ENCODE peak calls at places on chromosomes 16 and 17, in nine cellular contexts. R is HFF-Myc; Z is stimulated activated CD4-positive, alpha-beta T cell treated with anti-CD3 and anti-CD28 coated beads, Interleukin-15, amount 100 ng/mL, for 1 hour; U is ascending aorta; A is NCI-H460; M is upper lobe of right lung; Y is SHP77; B is mucosa of descending colon; W is SW480. G is an unnamed sample.

GRCh38 chr16:64648282-64648681 is 473.6 kb downstream of the CDH11 start:
- DNase-seq in R (no peak), Z (no peak), U (no peak), A (no peak), M (no peak), Y (no peak), B (no peak), W (no peak), G (no peak)

GRCh38 chr17:41491476-41491875 is 1.8 kb upstream of the KRT36 start:
- DNase-seq in R (no peak), Z (no peak), U (no peak), A (no peak), M (no peak), Y (no peak), B (no peak), W (no peak), G (no peak)

GRCh38 chr17:70608957-70609356 is 439.6 kb downstream of the KCNJ2 start:
- DNase-seq in R (no peak), Z (no peak), U (no peak), A (no peak), M (no peak), Y (no peak), B (no peak), W (no peak), G (no peak)

GRCh38 chr16:24737391-24737871 is 8.0 kb downstream of the TNRC6A start:
- DNase-seq in R (no peak), Z (no peak), U (no peak), A (no peak), M (no peak), Y (no peak), B (no peak), W (no peak), G (no peak)

GRCh38 chr17:42050360-42051012 is at the start of gene C17orf113:
- DNase-seq in R (no peak), Z (peak), U (no peak), A (peak), M (peak), Y (peak), B (peak), W (peak), G (peak)

GRCh38 chr17:76529643-76530488 is 7.6 kb downstream of the CYGB start:
- DNase-seq in R (peak), Z (no peak), U (peak), A (no peak), M (peak), Y (no peak), B (peak), W (no peak), G (no peak)

GRCh38 chr16:17467923-17468540 is 2.7 kb downstream of the XYLT1 start:
- DNase-seq in R (peak), Z (no peak), U (no peak), A (peak), M (peak), Y (peak), B (peak), W (peak), G (no peak)

GRCh38 chr16:46789499-46790414 is 41.2 kb downstream of the C16orf87 start:
- DNase-seq in R (no peak), Z (peak), U (peak), A (peak), M (peak), Y (no peak), B (peak), W (peak), G (peak)

GRCh38 chr16:61900482-61900881 is 135.8 kb downstream of the CDH8 start:
- DNase-seq in R (no peak), Z (no peak), U (no peak), A (no peak), M (no peak), Y (no peak), B (no peak), W (no peak), G (no peak)

GRCh38 chr16:74807052-74807646 is 32.5 kb upstream of the FA2H start:
- DNase-seq in R (no peak), Z (no peak), U (no peak), A (no peak), M (no peak), Y (no peak), B (no peak), W (no peak), G (no peak)

G was measured in T-helper 1 cell.